ENCODE peak calls at places on chromosomes 16 and 17, in eight cellular contexts. One of them, this sample, is unnamed.

GRCh38 chr16:88570691-88571092 is 489 bp downstream of the ZC3H18 start:
- DNase-seq in BE2C: no peak
- DNase-seq in heart left ventricle: no peak
- DNase-seq in mesenchymal stem cell: peak; percentile 39
- DNase-seq in PC-3: no peak
- DNase-seq in tibial nerve: no peak
- DNase-seq in A549: no peak
- DNase-seq in lung: no peak
- DNase-seq in this sample: no peak

GRCh38 chr16:72974142-72974769 is 73.7 kb downstream of the ZFHX3 start:
- DNase-seq in A549: no peak
- DNase-seq in mesenchymal stem cell: no peak
- DNase-seq in heart left ventricle: no peak
- DNase-seq in PC-3: no peak
- DNase-seq in BE2C: no peak
- DNase-seq in tibial nerve: no peak
- DNase-seq in lung: no peak
- DNase-seq in this sample: no peak

GRCh38 chr17:31508310-31509094 is 117.0 kb downstream of the RAB11FIP4 start:
- DNase-seq in PC-3: no peak
- DNase-seq in A549: peak; percentile 31
- DNase-seq in heart left ventricle: no peak
- DNase-seq in mesenchymal stem cell: no peak
- DNase-seq in BE2C: no peak
- DNase-seq in lung: no peak
- DNase-seq in tibial nerve: no peak
- DNase-seq in this sample: no peak

GRCh38 chr16:70644763-70645597 is 1.4 kb upstream of the IL34 start:
- DNase-seq in PC-3: no peak
- DNase-seq in A549: no peak
- DNase-seq in BE2C: no peak
- DNase-seq in tibial nerve: no peak
- DNase-seq in lung: no peak
- DNase-seq in heart left ventricle: no peak
- DNase-seq in mesenchymal stem cell: no peak
- DNase-seq in this sample: no peak

GRCh38 chr16:27441998-27442397 is 40.0 kb downstream of the IL21R start:
- DNase-seq in PC-3: no peak
- DNase-seq in tibial nerve: no peak
- DNase-seq in lung: no peak
- DNase-seq in A549: no peak
- DNase-seq in mesenchymal stem cell: no peak
- DNase-seq in heart left ventricle: no peak
- DNase-seq in BE2C: no peak
- DNase-seq in this sample: peak; percentile 1

GRCh38 chr17:29699283-29699682 is 76.6 kb upstream of the CORO6 start:
- DNase-seq in mesenchymal stem cell: no peak
- DNase-seq in tibial nerve: no peak
- DNase-seq in heart left ventricle: no peak
- DNase-seq in A549: no peak
- DNase-seq in BE2C: no peak
- DNase-seq in PC-3: no peak
- DNase-seq in lung: no peak
- DNase-seq in this sample: no peak

GRCh38 chr16:20901441-20902112 is 1.0 kb downstream of the LYRM1 start:
- DNase-seq in BE2C: peak; percentile 61
- DNase-seq in mesenchymal stem cell: peak; percentile 76
- DNase-seq in heart left ventricle: peak; percentile 69
- DNase-seq in A549: peak; percentile 52
- DNase-seq in tibial nerve: peak; percentile 44
- DNase-seq in PC-3: peak; percentile 88
- DNase-seq in lung: peak; percentile 67
- DNase-seq in this sample: no peak

GRCh38 chr16:83808573-83809014 is 816 bp downstream of the HSBP1 start:
- DNase-seq in tibial nerve: no peak
- DNase-seq in lung: no peak
- DNase-seq in heart left ventricle: no peak
- DNase-seq in mesenchymal stem cell: no peak
- DNase-seq in A549: no peak
- DNase-seq in PC-3: no peak
- DNase-seq in BE2C: no peak
- DNase-seq in this sample: no peak

GRCh38 chr16:47051031-47051430 is 77.6 kb upstream of the DNAJA2 start:
- DNase-seq in lung: no peak
- DNase-seq in mesenchymal stem cell: no peak
- DNase-seq in heart left ventricle: no peak
- DNase-seq in A549: no peak
- DNase-seq in BE2C: no peak
- DNase-seq in PC-3: no peak
- DNase-seq in tibial nerve: no peak
- DNase-seq in this sample: peak; percentile 51

GRCh38 chr16:17070882-17071592 is 399.7 kb downstream of the XYLT1 start:
- DNase-seq in mesenchymal stem cell: no peak
- DNase-seq in lung: no peak
- DNase-seq in A549: no peak
- DNase-seq in BE2C: no peak
- DNase-seq in heart left ventricle: no peak
- DNase-seq in PC-3: no peak
- DNase-seq in tibial nerve: peak; percentile 13
- DNase-seq in this sample: peak; percentile 56

GRCh38 chr16:72255785-72256184 is 83.8 kb upstream of the PMFBP1 start:
- DNase-seq in lung: no peak
- DNase-seq in mesenchymal stem cell: no peak
- DNase-seq in tibial nerve: no peak
- DNase-seq in A549: no peak
- DNase-seq in heart left ventricle: no peak
- DNase-seq in BE2C: no peak
- DNase-seq in PC-3: no peak
- DNase-seq in this sample: no peak

GRCh38 chr17:1050246-1050995 is 53.5 kb downstream of the TIMM22 start:
- DNase-seq in BE2C: no peak
- DNase-seq in lung: no peak
- DNase-seq in mesenchymal stem cell: no peak
- DNase-seq in tibial nerve: no peak
- DNase-seq in PC-3: no peak
- DNase-seq in heart left ventricle: no peak
- DNase-seq in A549: no peak
- DNase-seq in this sample: peak; percentile 59

GRCh38 chr16:78513838-78514237 is 414.4 kb downstream of the WWOX start:
- DNase-seq in PC-3: no peak
- DNase-seq in heart left ventricle: no peak
- DNase-seq in BE2C: no peak
- DNase-seq in A549: no peak
- DNase-seq in mesenchymal stem cell: peak; percentile 32
- DNase-seq in tibial nerve: no peak
- DNase-seq in lung: no peak
- DNase-seq in this sample: no peak

GRCh38 chr17:74419862-74420492 is 11.9 kb upstream of the GPRC5C start:
- DNase-seq in PC-3: no peak
- DNase-seq in A549: no peak
- DNase-seq in mesenchymal stem cell: no peak
- DNase-seq in lung: no peak
- DNase-seq in tibial nerve: no peak
- DNase-seq in BE2C: no peak
- DNase-seq in heart left ventricle: no peak
- DNase-seq in this sample: no peak
- H3K4me1 ChIP-seq in PC-3: peaks cover 21% of the 10 kb centered on the region
- H3K4me1 ChIP-seq in A549: peaks cover 28% of the 10 kb centered on the region
- H3K4me1 ChIP-seq in mesenchymal stem cell: peaks cover 11% of the 10 kb centered on the region
- H3K4me1 ChIP-seq in lung: no peaks in the 10 kb centered on the region
- H3K4me1 ChIP-seq in tibial nerve: no peaks in the 10 kb centered on the region
- H3K4me1 ChIP-seq in BE2C: no peaks in the 10 kb centered on the region
- H3K4me1 ChIP-seq in heart left ventricle: peaks cover 4% of the 10 kb centered on the region
- H3K4me1 ChIP-seq in this sample: no peaks in the 10 kb centered on the region

GRCh38 chr17:63939401-63939800 is 7.3 kb upstream of the CD79B start:
- DNase-seq in PC-3: no peak
- DNase-seq in heart left ventricle: no peak
- DNase-seq in A549: no peak
- DNase-seq in tibial nerve: no peak
- DNase-seq in mesenchymal stem cell: no peak
- DNase-seq in lung: no peak
- DNase-seq in BE2C: no peak
- DNase-seq in this sample: no peak

GRCh38 chr17:63934391-63935112 is 2.4 kb upstream of the CD79B start:
- DNase-seq in BE2C: no peak
- DNase-seq in tibial nerve: no peak
- DNase-seq in A549: no peak
- DNase-seq in mesenchymal stem cell: no peak
- DNase-seq in PC-3: no peak
- DNase-seq in heart left ventricle: no peak
- DNase-seq in lung: no peak
- DNase-seq in this sample: no peak

GRCh38 chr17:63939884-63940283 is 7.8 kb upstream of the CD79B start:
- DNase-seq in BE2C: no peak
- DNase-seq in tibial nerve: no peak
- DNase-seq in PC-3: no peak
- DNase-seq in heart left ventricle: no peak
- DNase-seq in A549: no peak
- DNase-seq in mesenchymal stem cell: no peak
- DNase-seq in lung: no peak
- DNase-seq in this sample: no peak

GRCh38 chr17:63937920-63938319 is 5.8 kb upstream of the CD79B start:
- DNase-seq in lung: no peak
- DNase-seq in BE2C: no peak
- DNase-seq in A549: no peak
- DNase-seq in PC-3: no peak
- DNase-seq in tibial nerve: no peak
- DNase-seq in heart left ventricle: no peak
- DNase-seq in mesenchymal stem cell: no peak
- DNase-seq in this sample: no peak

GRCh38 chr17:63937319-63937718 is 5.2 kb upstream of the CD79B start:
- DNase-seq in BE2C: no peak
- DNase-seq in tibial nerve: no peak
- DNase-seq in lung: no peak
- DNase-seq in mesenchymal stem cell: no peak
- DNase-seq in A549: no peak
- DNase-seq in heart left ventricle: no peak
- DNase-seq in PC-3: no peak
- DNase-seq in this sample: no peak
- H3K4me1 ChIP-seq in BE2C: no peaks in the 10 kb centered on the region
- H3K4me1 ChIP-seq in tibial nerve: no peaks in the 10 kb centered on the region
- H3K4me1 ChIP-seq in lung: no peaks in the 10 kb centered on the region
- H3K4me1 ChIP-seq in mesenchymal stem cell: no peaks in the 10 kb centered on the region
- H3K4me1 ChIP-seq in A549: no peaks in the 10 kb centered on the region
- H3K4me1 ChIP-seq in heart left ventricle: peaks cover 2% of the 10 kb centered on the region
- H3K4me1 ChIP-seq in PC-3: no peaks in the 10 kb centered on the region
- H3K4me1 ChIP-seq in this sample: no peaks in the 10 kb centered on the region

GRCh38 chr16:2483160-2483559 is 8.2 kb downstream of the TBC1D24 start:
- DNase-seq in heart left ventricle: peak; percentile 29
- DNase-seq in A549: no peak
- DNase-seq in PC-3: no peak
- DNase-seq in lung: no peak
- DNase-seq in mesenchymal stem cell: no peak
- DNase-seq in BE2C: no peak
- DNase-seq in tibial nerve: no peak
- DNase-seq in this sample: no peak
- H3K4me1 ChIP-seq in heart left ventricle: peaks cover 21% of the 10 kb centered on the region
- H3K4me1 ChIP-seq in A549: no peaks in the 10 kb centered on the region
- H3K4me1 ChIP-seq in PC-3: no peaks in the 10 kb centered on the region
- H3K4me1 ChIP-seq in lung: no peaks in the 10 kb centered on the region
- H3K4me1 ChIP-seq in mesenchymal stem cell: peaks cover 19% of the 10 kb centered on the region
- H3K4me1 ChIP-seq in BE2C: peaks cover 35% of the 10 kb centered on the region
- H3K4me1 ChIP-seq in tibial nerve: no peaks in the 10 kb centered on the region
- H3K4me1 ChIP-seq in this sample: no peaks in the 10 kb centered on the region

DNA sequence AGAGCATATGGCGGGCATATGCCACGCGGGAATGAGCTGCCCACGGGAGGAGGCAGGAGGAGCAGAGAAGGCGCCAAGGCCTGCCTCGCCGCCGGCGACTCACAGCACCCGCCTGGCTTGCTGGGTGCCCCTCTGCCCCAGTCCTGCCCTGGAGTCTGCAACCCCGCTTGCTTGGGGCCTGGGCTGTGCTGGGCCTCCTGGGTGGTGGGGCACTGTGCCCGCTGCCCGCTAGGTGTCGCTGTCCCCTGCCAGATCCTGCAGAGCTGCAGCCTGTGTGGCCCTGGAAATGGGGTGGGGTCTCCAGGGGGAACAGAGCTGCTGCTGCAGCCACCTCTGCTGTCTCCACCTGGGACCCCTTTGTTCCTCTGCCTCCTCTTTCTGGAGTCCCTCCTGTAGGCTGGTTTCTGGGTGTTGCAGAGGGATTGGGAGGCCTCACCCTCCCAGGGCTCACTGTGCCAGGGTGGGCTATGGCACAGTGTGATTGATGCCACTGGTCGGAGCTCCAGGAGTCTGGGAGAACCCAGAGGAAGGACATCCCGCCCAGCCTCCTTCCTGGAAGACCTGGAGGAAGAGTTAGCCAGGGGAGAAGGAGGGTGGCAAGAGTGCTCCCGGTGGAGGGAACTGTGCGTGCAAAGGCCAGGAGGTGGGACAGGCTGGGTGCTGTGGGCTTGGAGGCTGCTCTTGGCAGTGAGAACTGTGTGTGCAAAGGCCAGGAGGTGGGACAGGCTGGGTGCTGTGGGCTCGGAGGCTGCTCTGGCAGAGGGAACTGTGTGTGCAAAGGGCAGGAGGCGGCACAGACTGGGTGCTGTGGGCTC is 141.1 kb upstream of the CIBAR2 start:
- DNase-seq in PC-3: peak; percentile 31
- DNase-seq in tibial nerve: peak; percentile 57
- DNase-seq in A549: peak; percentile 85
- DNase-seq in heart left ventricle: peak; percentile 54
- DNase-seq in BE2C: peak; percentile 81
- DNase-seq in lung: peak; percentile 52
- DNase-seq in mesenchymal stem cell: peak; percentile 52
- DNase-seq in this sample: peak; percentile 67
- H3K4me1 ChIP-seq in PC-3: no peaks in the 10 kb centered on the region
- H3K4me1 ChIP-seq in tibial nerve: no peaks in the 10 kb centered on the region
- H3K4me1 ChIP-seq in A549: no peaks in the 10 kb centered on the region
- H3K4me1 ChIP-seq in heart left ventricle: no peaks in the 10 kb centered on the region
- H3K4me1 ChIP-seq in BE2C: peaks cover 25% of the 10 kb centered on the region
- H3K4me1 ChIP-seq in lung: no peaks in the 10 kb centered on the region
- H3K4me1 ChIP-seq in mesenchymal stem cell: peaks cover 27% of the 10 kb centered on the region
- H3K4me1 ChIP-seq in this sample: no peaks in the 10 kb centered on the region

GRCh38 chr16:85580684-85581083 is 32.4 kb upstream of the GSE1 start:
- DNase-seq in A549: no peak
- DNase-seq in mesenchymal stem cell: no peak
- DNase-seq in heart left ventricle: no peak
- DNase-seq in lung: no peak
- DNase-seq in PC-3: no peak
- DNase-seq in tibial nerve: no peak
- DNase-seq in BE2C: no peak
- DNase-seq in this sample: no peak
- H3K4me1 ChIP-seq in A549: no peaks in the 10 kb centered on the region
- H3K4me1 ChIP-seq in mesenchymal stem cell: peaks cover 38% of the 10 kb centered on the region
- H3K4me1 ChIP-seq in heart left ventricle: peaks cover 18% of the 10 kb centered on the region
- H3K4me1 ChIP-seq in lung: no peaks in the 10 kb centered on the region
- H3K4me1 ChIP-seq in PC-3: no peaks in the 10 kb centered on the region
- H3K4me1 ChIP-seq in tibial nerve: no peaks in the 10 kb centered on the region
- H3K4me1 ChIP-seq in BE2C: peaks cover 66% of the 10 kb centered on the region
- H3K4me1 ChIP-seq in this sample: no peaks in the 10 kb centered on the region

GRCh38 chr17:48582750-48583069 is 4.6 kb upstream of the HOXB4 start:
- DNase-seq in heart left ventricle: no peak
- DNase-seq in lung: no peak
- DNase-seq in PC-3: no peak
- DNase-seq in BE2C: no peak
- DNase-seq in A549: no peak
- DNase-seq in mesenchymal stem cell: no peak
- DNase-seq in tibial nerve: no peak
- DNase-seq in this sample: no peak
- H3K4me1 ChIP-seq in heart left ventricle: peaks cover 26% of the 10 kb centered on the region
- H3K4me1 ChIP-seq in lung: no peaks in the 10 kb centered on the region
- H3K4me1 ChIP-seq in PC-3: peaks cover 20% of the 10 kb centered on the region
- H3K4me1 ChIP-seq in BE2C: no peaks in the 10 kb centered on the region
- H3K4me1 ChIP-seq in A549: peaks cover 20% of the 10 kb centered on the region
- H3K4me1 ChIP-seq in mesenchymal stem cell: peaks cover 35% of the 10 kb centered on the region
- H3K4me1 ChIP-seq in tibial nerve: no peaks in the 10 kb centered on the region
- H3K4me1 ChIP-seq in this sample: no peaks in the 10 kb centered on the region